ENCODE peak calls at places on chromosomes 2 and 18, in four cellular contexts. A, K, D and N are unnamed samples.

GRCh38 chr18:54150226-54150625 is 74.2 kb downstream of the MBD2 start:
- DNase-seq in D (no peak), K (no peak), A (peak), N (no peak)

GRCh38 chr2:15302154-15302553 is 259.0 kb downstream of the NBAS start:
- DNase-seq in A (no peak), D (no peak), K (no peak), N (no peak)

GRCh38 chr2:213261715-213262114 is 22.5 kb upstream of the SPAG16 start:
- DNase-seq in D (no peak), K (no peak), A (no peak), N (no peak)

GRCh38 chr2:226665306-226665831 is 134.3 kb downstream of the IRS1 start:
- DNase-seq in K (no peak), A (no peak), D (no peak), N (no peak)

GRCh38 chr18:37598966-37599896 is 33.6 kb upstream of the CELF4 start:
- DNase-seq in D (no peak), K (no peak), A (no peak), N (no peak)

GRCh38 chr2:1653137-1653789 is 91.1 kb downstream of the PXDN start:
- DNase-seq in K (no peak), A (no peak), D (no peak), N (no peak)

GRCh38 chr2:177165731-177166711 is 46.6 kb upstream of the HNRNPA3 start:
- DNase-seq in A (no peak), D (peak), K (no peak), N (no peak)

GRCh38 chr2:44526352-44526751 is 164.6 kb downstream of the CAMKMT start:
- DNase-seq in D (no peak), A (no peak), K (no peak), N (no peak)

GRCh38 chr2:71714601-71715240 is 261.4 kb downstream of the DYSF start:
- DNase-seq in K (no peak), D (no peak), A (no peak), N (no peak)

DNA sequence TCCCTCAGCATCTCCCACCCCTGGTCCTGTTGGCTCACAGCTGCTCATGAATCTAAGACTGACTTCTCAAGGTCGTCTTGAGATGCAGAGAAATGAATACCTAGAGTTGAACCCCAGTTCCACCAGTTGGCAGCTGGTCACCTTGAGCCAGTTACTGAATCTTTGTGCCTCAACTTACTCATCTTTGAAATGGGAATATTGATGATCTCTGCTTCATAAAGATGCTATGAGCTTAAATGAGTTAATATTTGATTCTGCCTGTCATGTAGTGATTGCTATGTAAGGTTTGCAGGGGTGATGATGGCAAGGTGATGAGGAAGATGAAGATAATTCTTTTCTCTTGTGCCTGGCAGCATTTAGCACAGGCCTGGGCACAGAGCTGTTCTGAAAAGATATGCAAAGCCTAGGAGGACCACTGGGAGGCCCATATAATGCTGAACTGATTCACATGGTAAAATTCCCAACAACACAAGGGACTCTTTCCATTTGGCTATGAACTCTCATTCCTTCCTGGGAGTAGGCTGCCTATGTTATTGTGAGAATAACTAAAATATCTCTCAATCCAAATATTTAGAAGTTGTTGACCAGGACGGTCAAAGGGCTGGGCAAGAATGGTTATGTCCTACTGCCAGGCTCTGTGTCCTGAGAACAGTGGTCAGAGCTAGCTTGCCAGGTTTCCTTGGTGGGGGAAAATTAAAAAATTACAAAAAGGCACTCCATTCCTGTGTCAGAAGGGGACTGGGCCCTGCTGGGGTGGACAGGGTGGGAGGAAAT is 70.9 kb downstream of the APOB start:
- DNase-seq in D (no peak), K (no peak), A (no peak), N (no peak)
- TF ChIP-seq POLR2AphosphoS5 in D (no peak), K (no peak), A (no peak), N (no peak)

GRCh38 chr2:241844066-241844728 is 14.5 kb downstream of the PDCD1 start:
- DNase-seq in K (peak), A (peak), D (no peak), N (no peak)
- TF ChIP-seq EZH2 in K (no peak), A (no peak), D (no peak), N (no peak)

GRCh38 chr2:43230481-43230880 is 4.1 kb upstream of the ZFP36L2 start:
- DNase-seq in A (peak), K (no peak), D (no peak), N (no peak)
- H3K4me3 ChIP-seq in A (no peak), K (no peak), D (no peak), N (no peak)

GRCh38 chr18:60123031-60123430 is 223.2 kb downstream of the PMAIP1 start:
- DNase-seq in D (no peak), A (no peak), K (no peak), N (no peak)
- TF ChIP-seq POLR2AphosphoS5 in D (no peak), A (no peak), K (no peak), N (no peak)

GRCh38 chr18:79583426-79583825 is 96.2 kb upstream of the CTDP1 start:
- DNase-seq in K (no peak), A (no peak), D (no peak), N (no peak)

GRCh38 chr18:79585395-79586370 is 93.9 kb upstream of the CTDP1 start:
- DNase-seq in A (no peak), D (no peak), K (no peak), N (no peak)

GRCh38 chr18:79582978-79583377 is 96.6 kb upstream of the CTDP1 start:
- DNase-seq in A (no peak), K (no peak), D (no peak), N (no peak)

GRCh38 chr18:79583984-79584401 is 95.6 kb upstream of the CTDP1 start:
- DNase-seq in K (no peak), D (no peak), A (no peak), N (no peak)

DNA sequence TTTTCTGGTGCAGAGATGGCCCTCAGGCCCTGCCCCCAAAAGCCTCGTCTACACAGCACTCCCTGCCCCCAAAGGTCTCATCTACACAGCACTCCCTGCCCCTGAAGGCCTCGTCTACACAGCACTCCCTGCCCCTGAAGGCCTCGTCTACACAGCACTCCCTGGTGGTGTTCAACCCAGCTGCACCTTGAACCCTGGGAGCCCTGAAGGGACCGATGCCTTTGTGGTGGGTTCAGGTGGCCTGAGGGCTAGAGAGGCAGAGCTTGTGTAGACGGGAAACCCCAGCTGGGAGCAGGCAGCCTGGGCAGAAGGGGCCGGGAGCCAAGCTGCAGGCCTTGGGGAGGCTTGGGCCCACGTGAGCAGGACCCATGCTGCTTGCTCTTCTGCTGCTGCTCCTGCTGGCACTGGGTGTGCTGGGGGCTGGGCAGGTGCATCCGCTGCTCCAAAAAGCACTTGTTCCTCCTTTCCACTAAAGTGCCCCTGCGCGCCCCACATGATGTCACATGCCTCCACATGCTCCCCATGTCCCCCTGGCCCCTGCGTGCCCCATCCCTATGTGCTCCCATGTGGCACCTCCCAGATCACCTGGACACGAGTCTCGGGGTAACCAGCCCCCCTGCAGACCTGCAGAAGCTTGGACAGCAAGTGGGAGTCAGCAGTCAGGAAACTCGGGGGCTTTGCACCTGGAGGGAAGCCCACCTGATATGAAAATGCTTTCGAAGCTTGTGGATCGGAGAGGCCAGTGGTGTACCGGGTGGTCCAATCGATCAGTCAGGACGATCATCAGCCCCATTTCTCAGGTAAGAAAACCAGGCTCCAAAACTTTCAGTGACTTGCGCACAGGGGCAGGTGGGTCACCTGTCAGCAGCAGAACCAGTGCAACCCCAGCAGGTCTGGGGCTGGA is 94.9 kb upstream of the CTDP1 start:
- DNase-seq in K (no peak), D (no peak), A (no peak), N (no peak)
- TF ChIP-seq EZH2 in K (no peak), D (no peak), A (no peak), N (no peak)

GRCh38 chr2:134360750-134361487 is 107.0 kb downstream of the MGAT5 start:
- DNase-seq in K (no peak), D (no peak), A (no peak), N (no peak)
- H3K4me3 ChIP-seq in K (no peak), D (no peak), A (no peak), N (no peak)

GRCh38 chr2:74205586-74205985 is 7.2 kb downstream of the MTHFD2 start:
- DNase-seq in A (no peak), D (no peak), K (no peak), N (no peak)
- TF ChIP-seq POLR2AphosphoS5 in A (no peak), D (no peak), K (no peak), N (no peak)

GRCh38 chr2:157601807-157602206 is 26.9 kb downstream of the ACVR1C start:
- DNase-seq in D (no peak), K (no peak), A (no peak), N (no peak)

GRCh38 chr2:157592983-157593382 is 35.7 kb downstream of the ACVR1C start:
- DNase-seq in A (no peak), K (no peak), D (peak), N (no peak)

GRCh38 chr2:157592374-157592773 is 36.3 kb downstream of the ACVR1C start:
- DNase-seq in K (no peak), D (no peak), A (no peak), N (no peak)

GRCh38 chr2:157593411-157593810 is 35.3 kb downstream of the ACVR1C start:
- DNase-seq in A (no peak), K (no peak), D (no peak), N (no peak)

DNA sequence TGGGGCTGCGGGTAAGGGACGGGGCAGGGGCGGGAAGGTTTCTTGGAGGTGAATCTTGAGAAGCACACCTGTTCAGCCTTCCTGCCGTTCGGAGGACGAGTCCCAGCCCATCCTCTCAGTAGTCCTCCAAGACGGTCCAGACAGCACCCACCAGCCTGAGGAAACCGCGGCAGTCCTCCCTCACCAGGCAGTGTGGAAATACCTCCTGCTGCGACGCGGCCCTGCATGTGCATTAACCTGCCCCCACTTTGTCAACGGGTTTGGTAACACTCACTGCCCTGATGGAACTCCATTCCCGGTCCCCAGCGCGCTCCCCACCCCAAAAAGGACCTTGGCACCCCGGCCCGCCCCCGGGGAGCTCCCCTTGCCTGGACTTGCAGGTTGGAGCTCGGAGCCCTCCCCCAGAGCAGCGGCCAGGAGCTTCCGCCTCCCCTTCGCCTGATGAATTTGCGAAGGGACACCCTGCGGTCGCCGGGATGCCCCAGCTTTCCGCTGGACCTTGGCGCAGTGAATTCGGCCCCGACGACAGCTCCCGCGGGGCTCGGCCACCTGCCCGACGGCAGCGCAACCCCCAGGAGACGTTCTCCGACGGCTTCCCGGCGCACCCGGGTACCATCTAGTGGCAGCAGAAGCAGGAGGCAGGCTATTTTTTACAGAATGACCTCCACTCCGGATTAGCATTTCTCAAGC is 31.5 kb downstream of the ACVR1C start:
- DNase-seq in A (peak), D (no peak), K (no peak), N (no peak)
- TF ChIP-seq EZH2 in A (no peak), D (no peak), K (no peak), N (no peak)